ENCODE peak calls at places on chromosomes 12 and 14, in eight cellular contexts. One of them, this sample, is unnamed.

GRCh38 chr14:77615231-77616132 is 955 bp downstream of the SPTLC2 start:
- DNase-seq in A172: peak
- DNase-seq in GM06990: peak
- DNase-seq in SJSA1: peak
- DNase-seq in HCEC 1CT: peak
- DNase-seq in nephron progenitor cell: no peak
- DNase-seq in activated CD4-positive, alpha-beta T cell treated with anti-CD3 and anti-CD28 coated beads for 48 hours: peak
- DNase-seq in RPMI7951: peak
- DNase-seq in this sample: peak

GRCh38 chr14:32720927-32721326 is 217.8 kb upstream of the NPAS3 start:
- DNase-seq in A172: no peak
- DNase-seq in GM06990: no peak
- DNase-seq in SJSA1: no peak
- DNase-seq in HCEC 1CT: peak
- DNase-seq in nephron progenitor cell: no peak
- DNase-seq in activated CD4-positive, alpha-beta T cell treated with anti-CD3 and anti-CD28 coated beads for 48 hours: no peak
- DNase-seq in RPMI7951: no peak
- DNase-seq in this sample: no peak

GRCh38 chr14:29757188-29757680 is 170.4 kb downstream of the PRKD1 start:
- DNase-seq in A172: no peak
- DNase-seq in GM06990: no peak
- DNase-seq in SJSA1: no peak
- DNase-seq in HCEC 1CT: no peak
- DNase-seq in nephron progenitor cell: no peak
- DNase-seq in activated CD4-positive, alpha-beta T cell treated with anti-CD3 and anti-CD28 coated beads for 48 hours: no peak
- DNase-seq in RPMI7951: no peak
- DNase-seq in this sample: no peak

GRCh38 chr12:22641353-22642053 is 16.5 kb downstream of the ETNK1 start:
- DNase-seq in A172: no peak
- DNase-seq in GM06990: no peak
- DNase-seq in SJSA1: no peak
- DNase-seq in HCEC 1CT: no peak
- DNase-seq in nephron progenitor cell: no peak
- DNase-seq in activated CD4-positive, alpha-beta T cell treated with anti-CD3 and anti-CD28 coated beads for 48 hours: no peak
- DNase-seq in RPMI7951: no peak
- DNase-seq in this sample: no peak

GRCh38 chr14:52325126-52325525 is 11.0 kb downstream of the PTGER2 start:
- DNase-seq in A172: no peak
- DNase-seq in GM06990: peak
- DNase-seq in SJSA1: no peak
- DNase-seq in HCEC 1CT: peak
- DNase-seq in nephron progenitor cell: no peak
- DNase-seq in activated CD4-positive, alpha-beta T cell treated with anti-CD3 and anti-CD28 coated beads for 48 hours: peak
- DNase-seq in RPMI7951: peak
- DNase-seq in this sample: no peak

GRCh38 chr14:70640938-70641547 is 673 bp upstream of the TTC9 start:
- DNase-seq in A172: peak
- DNase-seq in GM06990: peak
- DNase-seq in SJSA1: peak
- DNase-seq in HCEC 1CT: peak
- DNase-seq in nephron progenitor cell: no peak
- DNase-seq in activated CD4-positive, alpha-beta T cell treated with anti-CD3 and anti-CD28 coated beads for 48 hours: peak
- DNase-seq in RPMI7951: peak
- DNase-seq in this sample: peak

GRCh38 chr14:22375321-22375930 is 213.6 kb downstream of the DAD1 start:
- DNase-seq in A172: peak
- DNase-seq in GM06990: no peak
- DNase-seq in SJSA1: no peak
- DNase-seq in HCEC 1CT: peak
- DNase-seq in nephron progenitor cell: peak
- DNase-seq in activated CD4-positive, alpha-beta T cell treated with anti-CD3 and anti-CD28 coated beads for 48 hours: no peak
- DNase-seq in RPMI7951: peak
- DNase-seq in this sample: peak

GRCh38 chr12:52795694-52796428 is at the start of gene KRT3:
- DNase-seq in A172: no peak
- DNase-seq in GM06990: no peak
- DNase-seq in SJSA1: no peak
- DNase-seq in HCEC 1CT: no peak
- DNase-seq in nephron progenitor cell: no peak
- DNase-seq in activated CD4-positive, alpha-beta T cell treated with anti-CD3 and anti-CD28 coated beads for 48 hours: no peak
- DNase-seq in RPMI7951: no peak
- DNase-seq in this sample: no peak

GRCh38 chr12:6551063-6551461 is 4.8 kb downstream of the IFFO1 start:
- DNase-seq in A172: no peak
- DNase-seq in GM06990: no peak
- DNase-seq in SJSA1: no peak
- DNase-seq in HCEC 1CT: no peak
- DNase-seq in nephron progenitor cell: no peak
- DNase-seq in activated CD4-positive, alpha-beta T cell treated with anti-CD3 and anti-CD28 coated beads for 48 hours: no peak
- DNase-seq in RPMI7951: peak
- DNase-seq in this sample: no peak

GRCh38 chr12:91417649-91418048 is 235.0 kb upstream of the DCN start:
- DNase-seq in A172: no peak
- DNase-seq in GM06990: no peak
- DNase-seq in SJSA1: no peak
- DNase-seq in HCEC 1CT: no peak
- DNase-seq in nephron progenitor cell: no peak
- DNase-seq in activated CD4-positive, alpha-beta T cell treated with anti-CD3 and anti-CD28 coated beads for 48 hours: no peak
- DNase-seq in RPMI7951: no peak
- DNase-seq in this sample: no peak

GRCh38 chr14:80059041-80059440 is 152.3 kb downstream of the DIO2 start:
- DNase-seq in A172: no peak
- DNase-seq in GM06990: no peak
- DNase-seq in SJSA1: peak
- DNase-seq in HCEC 1CT: peak
- DNase-seq in nephron progenitor cell: no peak
- DNase-seq in activated CD4-positive, alpha-beta T cell treated with anti-CD3 and anti-CD28 coated beads for 48 hours: no peak
- DNase-seq in RPMI7951: no peak
- DNase-seq in this sample: no peak

GRCh38 chr14:58151701-58152568 is at the start of gene ARMH4:
- DNase-seq in A172: peak
- DNase-seq in GM06990: peak
- DNase-seq in SJSA1: peak
- DNase-seq in HCEC 1CT: peak
- DNase-seq in nephron progenitor cell: peak
- DNase-seq in activated CD4-positive, alpha-beta T cell treated with anti-CD3 and anti-CD28 coated beads for 48 hours: peak
- DNase-seq in RPMI7951: peak
- DNase-seq in this sample: peak

GRCh38 chr12:74285773-74286172 is 251.9 kb upstream of the ATXN7L3B start:
- DNase-seq in A172: no peak
- DNase-seq in GM06990: no peak
- DNase-seq in SJSA1: no peak
- DNase-seq in HCEC 1CT: no peak
- DNase-seq in nephron progenitor cell: no peak
- DNase-seq in activated CD4-positive, alpha-beta T cell treated with anti-CD3 and anti-CD28 coated beads for 48 hours: no peak
- DNase-seq in RPMI7951: no peak
- DNase-seq in this sample: no peak

GRCh38 chr12:100077367-100077766 is 65.3 kb downstream of the BLTP3B start:
- DNase-seq in A172: no peak
- DNase-seq in GM06990: no peak
- DNase-seq in SJSA1: no peak
- DNase-seq in HCEC 1CT: no peak
- DNase-seq in nephron progenitor cell: no peak
- DNase-seq in activated CD4-positive, alpha-beta T cell treated with anti-CD3 and anti-CD28 coated beads for 48 hours: no peak
- DNase-seq in RPMI7951: peak
- DNase-seq in this sample: no peak

GRCh38 chr12:94262228-94263010 is 114.0 kb downstream of the PLXNC1 start:
- DNase-seq in A172: peak
- DNase-seq in GM06990: peak
- DNase-seq in SJSA1: peak
- DNase-seq in HCEC 1CT: peak
- DNase-seq in nephron progenitor cell: no peak
- DNase-seq in activated CD4-positive, alpha-beta T cell treated with anti-CD3 and anti-CD28 coated beads for 48 hours: peak
- DNase-seq in RPMI7951: peak
- DNase-seq in this sample: peak

GRCh38 chr14:76490735-76491134 is 114.8 kb downstream of the ESRRB start:
- DNase-seq in A172: no peak
- DNase-seq in GM06990: no peak
- DNase-seq in SJSA1: peak
- DNase-seq in HCEC 1CT: no peak
- DNase-seq in nephron progenitor cell: peak
- DNase-seq in activated CD4-positive, alpha-beta T cell treated with anti-CD3 and anti-CD28 coated beads for 48 hours: no peak
- DNase-seq in RPMI7951: no peak
- DNase-seq in this sample: no peak

GRCh38 chr12:108884116-108885012 is 4.5 kb downstream of the DAO start:
- DNase-seq in A172: peak
- DNase-seq in GM06990: peak
- DNase-seq in SJSA1: no peak
- DNase-seq in HCEC 1CT: peak
- DNase-seq in nephron progenitor cell: peak
- DNase-seq in activated CD4-positive, alpha-beta T cell treated with anti-CD3 and anti-CD28 coated beads for 48 hours: peak
- DNase-seq in RPMI7951: peak
- DNase-seq in this sample: peak

This sample was measured in D341Med.